ENCODE peak calls at places on chromosomes 12 and 14, in nine cellular contexts. R is aorta, K is cardiac fibroblast, J is H7, W is HFF-Myc, Z is tibial nerve, T is choroid plexus epithelial cell, O is neural progenitor cell, H is DND-41. N is an unnamed sample.
A peak's percentile ranks its signal among the peaks of the same experiment; 100 is the strongest.

GRCh38 chr14:22339277-22339676 is 249.7 kb downstream of the DAD1 start:
- DNase-seq in W (peak; percentile 7), J (no peak), H (no peak), T (peak; percentile 99), Z (peak; percentile 88), R (peak; percentile 79), K (peak; percentile 92), O (no peak), N (peak; percentile 81)

GRCh38 chr12:92593734-92594402 is 108.9 kb upstream of the PLEKHG7 start:
- DNase-seq in O (no peak), K (peak; percentile 99), J (no peak), W (peak; percentile 72), Z (peak; percentile 26), H (peak; percentile 80), T (peak; percentile 87), R (peak; percentile 69), N (peak; percentile 69)

GRCh38 chr14:23174266-23174665 is 9.2 kb downstream of the SLC7A8 start:
- DNase-seq in K (peak; percentile 61), O (no peak), W (no peak), H (no peak), T (peak; percentile 80), J (no peak), R (no peak), Z (no peak), N (no peak)

GRCh38 chr14:50087350-50088116 is 28.8 kb downstream of the VCPKMT start:
- DNase-seq in W (no peak), O (no peak), H (no peak), K (no peak), J (no peak), T (no peak), R (no peak), Z (no peak), N (no peak)

GRCh38 chr12:133057446-133057845 is 20.1 kb downstream of the ZNF84 start:
- DNase-seq in K (peak; percentile 26), J (no peak), H (no peak), W (no peak), Z (no peak), R (no peak), T (peak; percentile 19), O (no peak), N (no peak)

GRCh38 chr14:90573385-90574105 is 176.7 kb downstream of the CALM1 start:
- DNase-seq in K (no peak), J (no peak), T (no peak), H (no peak), O (no peak), W (no peak), R (no peak), Z (no peak), N (no peak)

GRCh38 chr12:24760162-24760561 is 188.7 kb downstream of the BCAT1 start:
- DNase-seq in O (peak; percentile 38), H (no peak), R (no peak), Z (no peak), K (no peak), T (no peak), J (no peak), W (no peak), N (no peak)

GRCh38 chr14:100281286-100282082 is 24.8 kb downstream of the SLC25A29 start:
- DNase-seq in K (no peak), R (no peak), W (no peak), H (no peak), J (peak; percentile 54), T (no peak), Z (no peak), O (no peak), N (no peak)

GRCh38 chr12:80045594-80045993 is 53.7 kb upstream of the OTOGL start:
- DNase-seq in Z (no peak), T (peak; percentile 57), O (no peak), J (no peak), H (no peak), K (peak; percentile 73), R (no peak), W (peak; percentile 45), N (no peak)

GRCh38 chr14:101004954-101005353 is 101.4 kb upstream of the RTL1 start:
- DNase-seq in K (no peak), R (no peak), T (peak; percentile 78), O (no peak), H (no peak), J (peak; percentile 15), Z (no peak), W (peak; percentile 82), N (no peak)

GRCh38 chr12:5379737-5380496 is 52.0 kb upstream of the NTF3 start:
- DNase-seq in W (no peak), R (no peak), Z (no peak), O (no peak), T (no peak), J (no peak), K (no peak), H (no peak), N (no peak)

GRCh38 chr12:100473716-100474150 is at the start of gene NR1H4:
- DNase-seq in H (no peak), J (no peak), R (no peak), O (no peak), T (peak; percentile 82), Z (no peak), K (peak; percentile 6), W (no peak), N (no peak)

GRCh38 chr14:72532686-72533454 is 361.0 kb downstream of the DPF3 start:
- DNase-seq in K (no peak), T (no peak), Z (no peak), J (no peak), R (no peak), O (no peak), H (no peak), W (no peak), N (no peak)

GRCh38 chr12:71730936-71731335 is 23.7 kb upstream of the RAB21 start:
- DNase-seq in T (no peak), J (no peak), K (peak; percentile 18), H (no peak), R (no peak), O (no peak), Z (no peak), W (no peak), N (no peak)

GRCh38 chr12:71737204-71737603 is 17.5 kb upstream of the RAB21 start:
- DNase-seq in K (no peak), H (no peak), T (no peak), Z (no peak), W (no peak), O (no peak), R (no peak), J (no peak), N (no peak)

GRCh38 chr12:71727958-71728357 is 26.7 kb upstream of the RAB21 start:
- DNase-seq in H (no peak), O (no peak), T (no peak), Z (no peak), J (no peak), R (no peak), K (no peak), W (no peak), N (no peak)

GRCh38 chr12:71731439-71732356 is 23.0 kb upstream of the RAB21 start:
- DNase-seq in K (peak; percentile 36), H (no peak), T (no peak), J (peak; percentile 34), R (no peak), O (peak; percentile 33), W (no peak), Z (no peak), N (no peak)

DNA sequence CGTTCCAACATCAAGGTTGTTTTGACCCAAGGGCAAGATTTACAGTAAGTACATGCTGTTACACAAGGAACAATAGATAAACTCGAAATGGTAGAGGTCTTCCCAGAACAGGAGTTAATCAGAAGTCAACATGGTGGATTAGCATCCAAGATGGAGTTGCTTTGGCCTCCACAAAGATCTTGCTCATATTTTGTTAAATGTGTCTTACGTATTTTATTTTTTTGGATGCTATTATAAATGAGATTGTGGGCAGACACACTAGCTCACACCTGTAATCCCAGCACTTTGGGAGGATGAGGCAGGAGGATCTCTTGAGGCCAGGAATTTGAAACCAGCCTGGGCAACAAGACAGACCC is 22.3 kb upstream of the RAB21 start:
- DNase-seq in Z (no peak), J (no peak), K (no peak), R (no peak), T (no peak), H (no peak), O (no peak), W (no peak), N (no peak)
- H3K4me3 ChIP-seq in Z (no peak overlapping the region), J (no peak overlapping the region), K (no peak overlapping the region), R (no peak overlapping the region), T (no peak overlapping the region), H (no peak overlapping the region), O (no peak overlapping the region), W (no peak overlapping the region), N (no peak overlapping the region)

GRCh38 chr12:21604245-21605101 is at the start of gene GYS2:
- DNase-seq in O (peak; percentile 54), J (no peak), K (no peak), R (no peak), H (no peak), W (no peak), T (no peak), Z (no peak), N (no peak)
- H3K4me3 ChIP-seq in O (no peak within 1 kb of the TSS), J (no peak within 1 kb of the TSS), K (no peak within 1 kb of the TSS), R (no peak within 1 kb of the TSS), H (no peak within 1 kb of the TSS), W (no peak within 1 kb of the TSS), T (no peak within 1 kb of the TSS), Z (no peak within 1 kb of the TSS), N (no peak within 1 kb of the TSS)

GRCh38 chr12:124713436-124714082 is 146.1 kb upstream of the NCOR2 start:
- DNase-seq in W (no peak), Z (peak; percentile 69), K (peak; percentile 86), J (no peak), O (peak; percentile 47), H (peak; percentile 30), T (peak; percentile 95), R (no peak), N (peak; percentile 82)
- H3K4me3 ChIP-seq in W (no peak overlapping the region), Z (peak overlapping the region; percentile 37), K (peak overlapping the region; percentile 0), J (no peak overlapping the region), O (no peak overlapping the region), H (no peak overlapping the region), T (peak overlapping the region; percentile 11), R (no peak overlapping the region), N (no peak overlapping the region)

GRCh38 chr12:51822956-51823355 is 25.6 kb downstream of the FIGNL2 start:
- DNase-seq in Z (no peak), W (no peak), O (no peak), K (no peak), R (no peak), H (no peak), J (no peak), T (no peak), N (no peak)

GRCh38 chr12:51821423-51822260 is 26.9 kb downstream of the FIGNL2 start:
- DNase-seq in W (no peak), R (no peak), T (no peak), J (peak; percentile 86), H (peak; percentile 57), O (peak; percentile 66), Z (no peak), K (no peak), N (no peak)

GRCh38 chr12:51822261-51822616 is 26.3 kb downstream of the FIGNL2 start:
- DNase-seq in O (no peak), J (no peak), H (no peak), R (no peak), W (no peak), Z (no peak), T (no peak), K (no peak), N (no peak)

GRCh38 chr12:51819851-51820720 is 28.4 kb downstream of the FIGNL2 start:
- DNase-seq in K (peak; percentile 22), J (peak; percentile 69), T (no peak), O (peak; percentile 24), H (peak; percentile 40), W (no peak), R (no peak), Z (no peak), N (no peak)

GRCh38 chr12:51820721-51821422 is 27.6 kb downstream of the FIGNL2 start:
- DNase-seq in Z (no peak), H (peak; percentile 90), T (no peak), W (no peak), R (peak; percentile 63), O (peak; percentile 92), J (peak; percentile 97), K (peak; percentile 37), N (no peak)
- H3K4me3 ChIP-seq in Z (no peak overlapping the region), H (peak overlapping the region; percentile 91), T (no peak overlapping the region), W (no peak overlapping the region), R (no peak overlapping the region), O (peak overlapping the region; percentile 52), J (peak overlapping the region; percentile 83), K (peak overlapping the region; percentile 57), N (peak overlapping the region; percentile 54)

N was measured in right atrium auricular region.